ENCODE peak calls at places on chromosomes 2 and 18, in six cellular contexts. One of them, this sample, is unnamed.

GRCh38 chr2:49291619-49292018 is 137.3 kb upstream of the FSHR start:
- DNase-seq in H4: no peak
- DNase-seq in amniotic stem cell: no peak
- DNase-seq in effector memory CD4-positive, alpha-beta T cell: no peak
- DNase-seq in type B pancreatic cell: no peak
- DNase-seq in lower leg skin: no peak
- DNase-seq in this sample: no peak

GRCh38 chr2:140262908-140263307 is 1482.7 kb upstream of the NXPH2 start:
- DNase-seq in H4: no peak
- DNase-seq in amniotic stem cell: no peak
- DNase-seq in effector memory CD4-positive, alpha-beta T cell: no peak
- DNase-seq in type B pancreatic cell: no peak
- DNase-seq in lower leg skin: no peak
- DNase-seq in this sample: no peak

GRCh38 chr2:223076573-223076972 is 24.6 kb downstream of the KCNE4 start:
- DNase-seq in H4: peak
- DNase-seq in amniotic stem cell: no peak
- DNase-seq in effector memory CD4-positive, alpha-beta T cell: no peak
- DNase-seq in type B pancreatic cell: no peak
- DNase-seq in lower leg skin: no peak
- DNase-seq in this sample: no peak

GRCh38 chr18:5941869-5942268 is 46.5 kb upstream of the TMEM200C start:
- DNase-seq in H4: no peak
- DNase-seq in amniotic stem cell: no peak
- DNase-seq in effector memory CD4-positive, alpha-beta T cell: no peak
- DNase-seq in type B pancreatic cell: no peak
- DNase-seq in lower leg skin: no peak
- DNase-seq in this sample: no peak

GRCh38 chr2:174670446-174670845 is 72.8 kb upstream of the WIPF1 start:
- DNase-seq in H4: no peak
- DNase-seq in amniotic stem cell: no peak
- DNase-seq in effector memory CD4-positive, alpha-beta T cell: no peak
- DNase-seq in type B pancreatic cell: no peak
- DNase-seq in lower leg skin: no peak
- DNase-seq in this sample: no peak

GRCh38 chr18:23635283-23636040 is 27.2 kb downstream of the ANKRD29 start:
- DNase-seq in H4: peak
- DNase-seq in amniotic stem cell: no peak
- DNase-seq in effector memory CD4-positive, alpha-beta T cell: no peak
- DNase-seq in type B pancreatic cell: no peak
- DNase-seq in lower leg skin: no peak
- DNase-seq in this sample: no peak

GRCh38 chr2:237500681-237501424 is 13.8 kb downstream of the MLPH start:
- DNase-seq in H4: peak
- DNase-seq in amniotic stem cell: peak
- DNase-seq in effector memory CD4-positive, alpha-beta T cell: no peak
- DNase-seq in type B pancreatic cell: no peak
- DNase-seq in lower leg skin: no peak
- DNase-seq in this sample: peak

GRCh38 chr2:152925540-152926448 is 207.4 kb downstream of the ARL6IP6 start:
- DNase-seq in H4: peak
- DNase-seq in amniotic stem cell: no peak
- DNase-seq in effector memory CD4-positive, alpha-beta T cell: no peak
- DNase-seq in type B pancreatic cell: peak
- DNase-seq in lower leg skin: no peak
- DNase-seq in this sample: peak

GRCh38 chr18:41756141-41756540 is 198.9 kb upstream of the PIK3C3 start:
- DNase-seq in H4: no peak
- DNase-seq in amniotic stem cell: no peak
- DNase-seq in effector memory CD4-positive, alpha-beta T cell: no peak
- DNase-seq in type B pancreatic cell: no peak
- DNase-seq in lower leg skin: no peak
- DNase-seq in this sample: no peak

GRCh38 chr2:20027260-20027677 is 14.8 kb upstream of the MATN3 start:
- DNase-seq in H4: no peak
- DNase-seq in amniotic stem cell: no peak
- DNase-seq in effector memory CD4-positive, alpha-beta T cell: no peak
- DNase-seq in type B pancreatic cell: no peak
- DNase-seq in lower leg skin: no peak
- DNase-seq in this sample: no peak

GRCh38 chr2:105307550-105307949 is 22.0 kb downstream of the TGFBRAP1 start:
- DNase-seq in H4: no peak
- DNase-seq in amniotic stem cell: no peak
- DNase-seq in effector memory CD4-positive, alpha-beta T cell: no peak
- DNase-seq in type B pancreatic cell: no peak
- DNase-seq in lower leg skin: no peak
- DNase-seq in this sample: no peak

GRCh38 chr2:161990741-161991140 is 83.3 kb downstream of the DPP4 start:
- DNase-seq in H4: peak
- DNase-seq in amniotic stem cell: peak
- DNase-seq in effector memory CD4-positive, alpha-beta T cell: no peak
- DNase-seq in type B pancreatic cell: no peak
- DNase-seq in lower leg skin: no peak
- DNase-seq in this sample: no peak

GRCh38 chr2:9565436-9566153 is 10.0 kb upstream of the ADAM17 start:
- DNase-seq in H4: peak
- DNase-seq in amniotic stem cell: peak
- DNase-seq in effector memory CD4-positive, alpha-beta T cell: no peak
- DNase-seq in type B pancreatic cell: no peak
- DNase-seq in lower leg skin: peak
- DNase-seq in this sample: no peak

GRCh38 chr18:72830109-72830508 is 37.7 kb downstream of the NETO1 start:
- DNase-seq in H4: peak
- DNase-seq in amniotic stem cell: no peak
- DNase-seq in effector memory CD4-positive, alpha-beta T cell: no peak
- DNase-seq in type B pancreatic cell: no peak
- DNase-seq in lower leg skin: no peak
- DNase-seq in this sample: peak

GRCh38 chr18:36186461-36187137 is 698 bp upstream of the MOCOS start:
- DNase-seq in H4: peak
- DNase-seq in amniotic stem cell: no peak
- DNase-seq in effector memory CD4-positive, alpha-beta T cell: no peak
- DNase-seq in type B pancreatic cell: no peak
- DNase-seq in lower leg skin: peak
- DNase-seq in this sample: no peak

GRCh38 chr2:158979775-158980174 is 11.3 kb downstream of the TANC1 start:
- DNase-seq in H4: no peak
- DNase-seq in amniotic stem cell: no peak
- DNase-seq in effector memory CD4-positive, alpha-beta T cell: no peak
- DNase-seq in type B pancreatic cell: no peak
- DNase-seq in lower leg skin: no peak
- DNase-seq in this sample: no peak

GRCh38 chr18:9474103-9474982 is 970 bp upstream of the RALBP1 start:
- DNase-seq in H4: no peak
- DNase-seq in amniotic stem cell: peak
- DNase-seq in effector memory CD4-positive, alpha-beta T cell: no peak
- DNase-seq in type B pancreatic cell: no peak
- DNase-seq in lower leg skin: peak
- DNase-seq in this sample: peak